ENCODE peak calls at places on chromosomes 13 and 19, in ten cellular contexts. Q, R, M, B, T, Z, O, X, D and I are unnamed samples.

GRCh38 chr19:49887653-49888477 is 8.8 kb downstream of the IL4I1 start:
- DNase-seq in Q (no peak), R (no peak), M (peak; percentile 15), B (no peak), T (peak; percentile 73), Z (no peak), O (no peak), X (no peak), D (no peak), I (no peak)

GRCh38 chr19:35712910-35713845 is 4.6 kb upstream of the KMT2B start:
- DNase-seq in Q (no peak), R (no peak), M (no peak), B (no peak), T (no peak), Z (no peak), O (no peak), X (no peak), D (no peak), I (no peak)

GRCh38 chr13:109111141-109111540 is 481.7 kb downstream of the MYO16 start:
- DNase-seq in Q (no peak), R (no peak), M (no peak), B (no peak), T (no peak), Z (no peak), O (no peak), X (no peak), D (no peak), I (no peak)

GRCh38 chr13:82010780-82011179 is 1669.9 kb upstream of the SPRY2 start:
- DNase-seq in Q (no peak), R (no peak), M (no peak), B (no peak), T (no peak), Z (no peak), O (no peak), X (no peak), D (no peak), I (no peak)

GRCh38 chr19:43634877-43635560 is 4.6 kb downstream of the CADM4 start:
- DNase-seq in Q (no peak), R (no peak), M (no peak), B (no peak), T (no peak), Z (no peak), O (no peak), X (no peak), D (no peak), I (no peak)

GRCh38 chr19:54179921-54180452 is 7.0 kb upstream of the TMC4 start:
- DNase-seq in Q (no peak), R (no peak), M (peak; percentile 65), B (peak; percentile 33), T (peak; percentile 70), Z (no peak), O (no peak), X (no peak), D (peak; percentile 72), I (no peak)

GRCh38 chr19:50843205-50843604 is 9.8 kb upstream of the KLK15 start:
- DNase-seq in Q (no peak), R (no peak), M (no peak), B (no peak), T (no peak), Z (no peak), O (no peak), X (no peak), D (no peak), I (no peak)

GRCh38 chr13:93224545-93224944 is 2.1 kb upstream of the GPC6 start:
- DNase-seq in Q (no peak), R (no peak), M (peak; percentile 34), B (no peak), T (no peak), Z (no peak), O (no peak), X (no peak), D (no peak), I (no peak)

GRCh38 chr19:12828494-12828893 is 5.9 kb downstream of the RTBDN start:
- DNase-seq in Q (no peak), R (no peak), M (no peak), B (no peak), T (no peak), Z (no peak), O (no peak), X (no peak), D (peak; percentile 49), I (no peak)

GRCh38 chr13:24043590-24044350 is 116.8 kb upstream of the SPATA13 start:
- DNase-seq in Q (no peak), R (no peak), M (no peak), B (no peak), T (no peak), Z (no peak), O (no peak), X (no peak), D (no peak), I (no peak)

GRCh38 chr13:41813426-41813825 is 147.5 kb downstream of the VWA8 start:
- DNase-seq in Q (no peak), R (no peak), M (peak; percentile 37), B (no peak), T (no peak), Z (no peak), O (no peak), X (no peak), D (no peak), I (no peak)

GRCh38 chr13:20197361-20197834 is 4.7 kb upstream of the GJB2 start:
- DNase-seq in Q (no peak), R (no peak), M (peak; percentile 65), B (no peak), T (no peak), Z (no peak), O (no peak), X (no peak), D (no peak), I (peak; percentile 55)

GRCh38 chr13:27524981-27525975 is 74.9 kb upstream of the MTIF3 start:
- DNase-seq in Q (peak; percentile 77), R (no peak), M (no peak), B (no peak), T (no peak), Z (no peak), O (no peak), X (no peak), D (no peak), I (no peak)

GRCh38 chr19:2337329-2337707 is 8.8 kb downstream of the SPPL2B start:
- DNase-seq in Q (no peak), R (peak; percentile 73), M (no peak), B (peak; percentile 87), T (no peak), Z (no peak), O (no peak), X (no peak), D (no peak), I (no peak)

GRCh38 chr13:77907653-77908341 is 10.8 kb downstream of the EDNRB start:
- DNase-seq in Q (no peak), R (no peak), M (no peak), B (no peak), T (no peak), Z (no peak), O (no peak), X (no peak), D (no peak), I (no peak)

GRCh38 chr13:89750371-89750770 is 1597.1 kb upstream of the MIR17HG start:
- DNase-seq in Q (no peak), R (no peak), M (no peak), B (no peak), T (no peak), Z (no peak), O (no peak), X (no peak), D (no peak), I (no peak)
- H3K27ac ChIP-seq in Q (no peak overlapping the region), R (no peak overlapping the region), M (no peak overlapping the region), B (no peak overlapping the region), T (no peak overlapping the region), Z (no peak overlapping the region), O (no peak overlapping the region), X (no peak overlapping the region), D (no peak overlapping the region), I (no peak overlapping the region)

DNA sequence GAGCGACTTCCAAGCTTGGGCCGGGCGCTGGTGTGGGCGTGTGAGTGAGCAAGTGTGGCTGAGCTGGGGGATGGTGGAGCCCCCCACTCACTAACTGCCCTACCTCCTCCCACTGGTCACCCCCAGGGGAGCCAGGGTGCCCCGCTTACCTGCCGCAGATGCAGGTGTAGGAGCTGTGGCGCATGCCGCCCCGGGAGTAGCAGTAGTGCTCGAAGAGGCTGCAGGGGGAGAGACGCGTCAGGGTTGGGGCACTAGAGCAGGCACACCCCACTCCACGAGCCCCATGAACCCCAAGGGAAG is 39.9 kb downstream of the CEBPG start:
- DNase-seq in Q (no peak), R (no peak), M (no peak), B (no peak), T (no peak), Z (no peak), O (no peak), X (no peak), D (no peak), I (no peak)
- H3K4me1 ChIP-seq in Q (peaks cover 8% of the 10 kb centered on the region), R (no peaks in the 10 kb centered on the region), M (no peaks in the 10 kb centered on the region), B (no peaks in the 10 kb centered on the region), T (peaks cover 7% of the 10 kb centered on the region), Z (no peaks in the 10 kb centered on the region), O (peaks cover 3% of the 10 kb centered on the region), X (peaks cover 2% of the 10 kb centered on the region), D (peaks cover 4% of the 10 kb centered on the region), I (no peaks in the 10 kb centered on the region)

GRCh38 chr13:111130111-111130508 is 15.0 kb downstream of the ARHGEF7 start:
- DNase-seq in Q (no peak), R (no peak), M (no peak), B (no peak), T (no peak), Z (no peak), O (no peak), X (no peak), D (no peak), I (no peak)
- H3K27me3 ChIP-seq in Q (peaks cover 4% of the 10 kb centered on the region), R (no peaks in the 10 kb centered on the region), M (peaks cover 82% of the 10 kb centered on the region), B (no peaks in the 10 kb centered on the region), T (peaks cover 13% of the 10 kb centered on the region), Z (no peaks in the 10 kb centered on the region), O (no peaks in the 10 kb centered on the region), X (no peaks in the 10 kb centered on the region), D (no peaks in the 10 kb centered on the region), I (peaks cover 31% of the 10 kb centered on the region)

GRCh38 chr19:46495789-46496099 is at the start of gene PNMA8B:
- DNase-seq in Q (no peak), R (peak; percentile 78), M (no peak), B (no peak), T (peak; percentile 83), Z (peak; percentile 89), O (no peak), X (no peak), D (no peak), I (peak; percentile 71)

GRCh38 chr19:46493236-46494114 is 2.2 kb downstream of the PNMA8B start:
- DNase-seq in Q (no peak), R (peak; percentile 71), M (no peak), B (no peak), T (peak; percentile 80), Z (peak; percentile 85), O (no peak), X (no peak), D (no peak), I (no peak)

GRCh38 chr19:46492841-46493235 is 2.8 kb downstream of the PNMA8B start:
- DNase-seq in Q (no peak), R (no peak), M (no peak), B (no peak), T (no peak), Z (no peak), O (no peak), X (no peak), D (no peak), I (no peak)

GRCh38 chr19:46494936-46495788 is 505 bp downstream of the PNMA8B start:
- DNase-seq in Q (no peak), R (no peak), M (no peak), B (no peak), T (no peak), Z (peak; percentile 75), O (no peak), X (no peak), D (no peak), I (no peak)

GRCh38 chr19:46494115-46494935 is 1.3 kb downstream of the PNMA8B start:
- DNase-seq in Q (no peak), R (no peak), M (no peak), B (no peak), T (no peak), Z (peak; percentile 75), O (no peak), X (no peak), D (no peak), I (no peak)
- H3K27ac ChIP-seq in Q (no peak overlapping the region), R (no peak overlapping the region), M (no peak overlapping the region), B (no peak overlapping the region), T (no peak overlapping the region), Z (no peak overlapping the region), O (no peak overlapping the region), X (no peak overlapping the region), D (no peak overlapping the region), I (no peak overlapping the region)